ENCODE peak calls at places on chromosomes 7 and 10, in four cellular contexts. U, H, P and K are unnamed samples. For H3K27me3, the result is how much of the 10 kb centered on the place peaks cover.

GRCh38 chr7:90923576-90923975 is 327.5 kb downstream of the CDK14 start:
- DNase-seq in P (no peak), U (no peak), H (no peak), K (no peak)

GRCh38 chr7:122543891-122544290 is 155.0 kb downstream of the RNF133 start:
- DNase-seq in U (no peak), P (no peak), H (no peak), K (no peak)

GRCh38 chr7:8035190-8035589 is 66.6 kb downstream of the GLCCI1 start:
- DNase-seq in H (peak), U (no peak), P (no peak), K (no peak)

GRCh38 chr7:149414745-149415390 is 46.0 kb downstream of the ZNF777 start:
- DNase-seq in H (peak), U (peak), P (peak), K (peak)

GRCh38 chr7:20331231-20331880 is 656 bp downstream of the ITGB8 start:
- DNase-seq in H (peak), P (peak), U (peak), K (no peak)

GRCh38 chr7:55100172-55100961 is 81.5 kb downstream of the EGFR start:
- DNase-seq in H (no peak), P (no peak), U (no peak), K (no peak)

GRCh38 chr10:42876476-42876875 is 93.9 kb downstream of the BMS1 start:
- DNase-seq in U (no peak), H (no peak), P (no peak), K (no peak)

GRCh38 chr7:115066050-115066449 is 144.2 kb downstream of the MDFIC start:
- DNase-seq in P (no peak), U (no peak), H (no peak), K (no peak)

GRCh38 chr10:69459101-69459805 is 8.0 kb downstream of the TSPAN15 start:
- DNase-seq in U (no peak), P (no peak), H (no peak), K (no peak)

GRCh38 chr7:157609516-157609915 is 272.7 kb downstream of the DNAJB6 start:
- DNase-seq in P (no peak), H (no peak), U (no peak), K (no peak)

GRCh38 chr7:82805527-82805960 is 357.1 kb downstream of the PCLO start:
- DNase-seq in P (peak), H (peak), U (peak), K (no peak)

DNA sequence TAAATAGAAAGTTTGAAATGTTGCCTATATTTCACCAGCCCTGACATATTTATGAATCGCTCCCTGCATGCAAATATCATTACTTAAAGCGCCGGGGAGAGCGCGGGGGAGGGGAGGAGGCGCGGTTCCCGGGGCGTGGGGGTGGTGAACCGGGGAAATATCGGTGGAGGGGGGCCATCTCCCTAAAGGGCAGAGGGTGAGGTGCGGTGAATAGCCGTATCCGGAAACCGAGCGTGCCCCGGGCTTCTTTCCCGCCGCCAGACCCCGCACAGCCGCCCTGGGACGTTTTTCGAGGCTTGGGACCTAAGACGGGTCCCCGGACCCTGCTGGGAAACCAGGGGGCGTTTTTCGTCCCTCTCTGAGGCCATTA is 6.9 kb upstream of the ZNF503 start:
- DNase-seq in H (no peak), P (no peak), U (no peak), K (no peak)
- H3K27me3 ChIP-seq in H (half or more), P (half or more), U (under half), K (half or more)

GRCh38 chr7:100639995-100640394 is 1.4 kb downstream of the TFR2 start:
- DNase-seq in P (no peak), U (no peak), H (no peak), K (no peak)
- H3K27ac ChIP-seq in P (no peak), U (no peak), H (no peak), K (no peak)

DNA sequence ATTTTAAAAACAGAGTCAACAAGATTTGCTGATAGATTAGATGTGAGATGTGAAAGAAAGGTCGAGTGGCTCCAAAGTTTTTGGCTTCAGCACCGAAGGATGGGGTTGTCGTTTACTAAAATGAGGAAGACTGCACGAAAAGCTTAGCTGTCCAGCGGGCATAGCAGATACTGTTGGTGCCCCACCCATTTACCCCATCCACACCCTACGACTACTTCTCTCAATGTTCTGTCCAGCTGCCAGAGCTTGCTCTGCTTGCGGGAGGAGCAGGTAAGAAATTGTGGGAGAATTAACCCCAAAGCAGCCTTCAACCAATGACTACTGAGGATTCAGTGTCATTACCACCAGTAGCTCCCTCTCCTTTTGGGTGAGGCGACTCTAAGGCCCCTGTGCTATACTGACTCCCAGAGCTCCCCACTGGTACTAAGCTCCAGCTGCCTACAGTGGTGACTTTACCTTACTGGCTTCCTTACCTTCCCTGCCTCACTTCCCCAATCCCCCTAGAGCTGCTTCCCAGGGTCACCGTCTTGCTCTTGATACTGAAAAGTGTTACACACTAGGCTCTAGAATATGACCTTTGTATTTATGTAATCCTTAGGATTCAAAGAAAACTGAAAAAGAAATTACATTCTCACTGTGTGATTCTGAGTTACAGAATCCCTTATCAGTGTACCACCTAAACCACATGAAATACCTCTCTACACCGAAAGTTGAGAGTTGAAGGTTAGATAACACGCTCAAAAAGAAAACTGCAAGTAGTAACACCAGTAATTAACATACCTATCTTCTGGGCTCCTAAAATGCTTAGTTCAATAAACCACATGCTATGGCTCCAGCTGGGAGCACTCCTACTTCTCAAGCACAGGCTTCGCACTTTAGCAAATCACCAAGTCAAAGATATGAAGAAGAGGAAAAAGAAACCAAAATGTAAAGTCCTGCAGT is 22.2 kb downstream of the CACUL1 start:
- DNase-seq in H (peak), U (peak), P (no peak), K (no peak)
- H3K4me3 ChIP-seq in H (no peak), U (no peak), P (no peak), K (no peak)

DNA sequence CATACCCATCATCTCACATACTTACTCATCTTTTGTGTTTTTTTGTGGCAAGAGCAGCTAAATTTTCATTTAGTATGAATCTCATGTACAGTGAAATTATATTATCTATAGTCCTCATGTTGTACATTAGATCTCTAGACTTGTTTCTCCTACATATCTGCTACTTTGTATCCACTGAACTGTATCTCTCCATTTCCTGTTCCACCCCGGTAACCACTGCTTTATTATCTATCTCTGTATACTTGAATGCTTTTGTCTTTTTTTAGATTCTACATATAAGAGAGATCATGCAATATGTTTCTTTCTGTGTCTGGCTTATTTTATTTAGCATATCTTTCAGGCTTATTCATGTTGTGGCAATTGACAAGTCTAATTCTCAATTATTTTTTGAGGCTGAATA is 125.1 kb downstream of the ANKRD7 start:
- DNase-seq in U (no peak), H (no peak), P (no peak), K (no peak)
- H3K27me3 ChIP-seq in U (under half), H (under half), P (under half), K (under half)

DNA sequence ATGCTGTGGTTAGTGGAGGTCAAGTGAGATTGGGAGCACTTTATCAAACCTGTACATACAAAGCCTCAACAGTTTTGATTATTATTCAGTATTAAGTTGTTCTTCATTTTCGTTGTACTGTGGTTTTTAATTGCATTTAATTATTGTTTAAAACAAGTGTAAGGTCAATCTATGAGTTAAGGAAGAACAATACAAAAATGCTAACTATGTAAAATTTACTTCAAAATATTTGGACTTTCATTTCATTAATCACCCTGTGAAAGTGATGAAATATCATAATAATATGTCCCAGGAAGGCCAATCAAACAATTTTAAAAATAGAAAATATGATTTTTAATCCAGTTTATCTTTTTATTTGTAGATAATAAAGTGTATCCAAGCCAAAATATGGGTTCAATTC is 13.6 kb upstream of the NDUFA5 start:
- DNase-seq in P (no peak), U (no peak), H (no peak), K (no peak)
- H3K27ac ChIP-seq in P (no peak), U (no peak), H (no peak), K (no peak)

GRCh38 chr7:48094861-48095293 is 5.8 kb downstream of the UPP1 start:
- DNase-seq in U (peak), H (peak), P (peak), K (no peak)
- H3K4me3 ChIP-seq in U (no peak), H (no peak), P (no peak), K (no peak)

GRCh38 chr10:101305241-101306230 is 48.4 kb upstream of the BTRC start:
- DNase-seq in P (no peak), U (no peak), H (no peak), K (no peak)

GRCh38 chr10:101303087-101303753 is 50.7 kb upstream of the BTRC start:
- DNase-seq in U (peak), H (no peak), P (no peak), K (no peak)

GRCh38 chr10:101301111-101301731 is 52.7 kb upstream of the BTRC start:
- DNase-seq in P (peak), U (no peak), H (peak), K (no peak)

GRCh38 chr10:101308051-101308450 is 45.9 kb upstream of the BTRC start:
- DNase-seq in H (no peak), P (no peak), U (no peak), K (no peak)

GRCh38 chr10:101304316-101304715 is 49.6 kb upstream of the BTRC start:
- DNase-seq in H (no peak), U (no peak), P (no peak), K (no peak)
- H3K27me3 ChIP-seq in H (under half), U (under half), P (under half), K (under half)